ENCODE peak calls at places on chromosomes 4 and X, in nine cellular contexts. Y is body of pancreas; Z is HCT116; C is aorta; M is MM.1S; G is CD4-positive, CD25-positive, alpha-beta regulatory T cell; N is hepatocyte; A is CD8-positive, alpha-beta T cell; P is mesendoderm. K is an unnamed sample.

GRCh38 chrX:39158801-39159657 is 357.8 kb downstream of the MID1IP1 start:
- DNase-seq in Y (no peak), Z (no peak), C (no peak), M (peak; percentile 66), G (no peak), N (peak; percentile 16), A (no peak), P (peak; percentile 65), K (peak; percentile 18)

GRCh38 chr4:109406337-109406931 is 27.2 kb upstream of the SEC24B start:
- DNase-seq in Y (peak; percentile 35), Z (peak; percentile 59), C (no peak), M (peak; percentile 84), G (peak; percentile 74), N (peak; percentile 70), A (no peak), P (peak; percentile 70), K (peak; percentile 10)

GRCh38 chrX:23792861-23793553 is 10.0 kb downstream of the SAT1 start:
- DNase-seq in Y (no peak), Z (no peak), C (no peak), M (no peak), G (no peak), N (no peak), A (no peak), P (no peak), K (no peak)

GRCh38 chr4:79874197-79874596 is 198.8 kb downstream of the ANTXR2 start:
- DNase-seq in Y (no peak), Z (no peak), C (no peak), M (no peak), G (no peak), N (no peak), A (no peak), P (no peak), K (no peak)

GRCh38 chr4:185142563-185142910 is 529 bp upstream of the SLC25A4 start:
- DNase-seq in Y (no peak), Z (no peak), C (no peak), M (peak; percentile 39), G (no peak), N (no peak), A (no peak), P (no peak), K (no peak)

GRCh38 chrX:132470830-132471229 is 18.0 kb downstream of the MBNL3 start:
- DNase-seq in Y (no peak), Z (no peak), C (no peak), M (no peak), G (no peak), N (no peak), A (no peak), P (peak; percentile 13), K (no peak)

GRCh38 chrX:108399427-108400165 is 38.6 kb downstream of the COL4A6 start:
- DNase-seq in Y (no peak), Z (no peak), C (no peak), M (no peak), G (no peak), N (no peak), A (no peak), P (no peak), K (no peak)

GRCh38 chrX:14235004-14235403 is 205.3 kb upstream of the GEMIN8 start:
- DNase-seq in Y (no peak), Z (peak; percentile 3), C (no peak), M (peak; percentile 8), G (no peak), N (no peak), A (no peak), P (peak; percentile 13), K (no peak)

GRCh38 chr4:2871466-2871865 is 27.8 kb downstream of the ADD1 start:
- DNase-seq in Y (no peak), Z (no peak), C (no peak), M (no peak), G (no peak), N (no peak), A (no peak), P (no peak), K (no peak)

GRCh38 chrX:68865300-68865699 is 36.5 kb downstream of the EFNB1 start:
- DNase-seq in Y (no peak), Z (no peak), C (peak; percentile 22), M (no peak), G (no peak), N (no peak), A (no peak), P (no peak), K (no peak)

GRCh38 chrX:40844476-40844875 is 109.1 kb upstream of the MED14 start:
- DNase-seq in Y (no peak), Z (no peak), C (no peak), M (no peak), G (no peak), N (no peak), A (no peak), P (peak; percentile 24), K (no peak)

GRCh38 chrX:29143356-29143755 is 556.1 kb downstream of the IL1RAPL1 start:
- DNase-seq in Y (no peak), Z (no peak), C (no peak), M (no peak), G (no peak), N (no peak), A (no peak), P (no peak), K (no peak)

GRCh38 chr4:160026720-160027119 is 923.8 kb downstream of the RAPGEF2 start:
- DNase-seq in Y (no peak), Z (peak; percentile 39), C (no peak), M (peak; percentile 43), G (no peak), N (peak; percentile 46), A (no peak), P (peak; percentile 84), K (peak; percentile 74)

GRCh38 chr4:187302456-187302855 is 578.8 kb upstream of the FAT1 start:
- DNase-seq in Y (no peak), Z (no peak), C (no peak), M (no peak), G (no peak), N (no peak), A (no peak), P (no peak), K (no peak)

GRCh38 chr4:26468283-26468949 is 21.9 kb downstream of the CCKAR start:
- DNase-seq in Y (peak; percentile 61), Z (no peak), C (no peak), M (no peak), G (no peak), N (no peak), A (no peak), P (no peak), K (no peak)

GRCh38 chrX:153830632-153831434 is 489 bp upstream of the PDZD4 start:
- DNase-seq in Y (no peak), Z (no peak), C (no peak), M (no peak), G (no peak), N (no peak), A (no peak), P (no peak), K (no peak)

GRCh38 chr4:2817701-2818350 is 24.9 kb downstream of the SH3BP2 start:
- DNase-seq in Y (peak; percentile 76), Z (peak; percentile 7), C (no peak), M (peak; percentile 57), G (no peak), N (peak; percentile 86), A (no peak), P (peak; percentile 56), K (no peak)

GRCh38 chrX:44144491-44144890 is 171.3 kb upstream of the NDP start:
- DNase-seq in Y (no peak), Z (no peak), C (no peak), M (no peak), G (no peak), N (no peak), A (no peak), P (no peak), K (no peak)

GRCh38 chr4:71872767-71873422 is 89.0 kb upstream of the GC start:
- DNase-seq in Y (no peak), Z (no peak), C (no peak), M (no peak), G (no peak), N (no peak), A (no peak), P (no peak), K (no peak)

DNA sequence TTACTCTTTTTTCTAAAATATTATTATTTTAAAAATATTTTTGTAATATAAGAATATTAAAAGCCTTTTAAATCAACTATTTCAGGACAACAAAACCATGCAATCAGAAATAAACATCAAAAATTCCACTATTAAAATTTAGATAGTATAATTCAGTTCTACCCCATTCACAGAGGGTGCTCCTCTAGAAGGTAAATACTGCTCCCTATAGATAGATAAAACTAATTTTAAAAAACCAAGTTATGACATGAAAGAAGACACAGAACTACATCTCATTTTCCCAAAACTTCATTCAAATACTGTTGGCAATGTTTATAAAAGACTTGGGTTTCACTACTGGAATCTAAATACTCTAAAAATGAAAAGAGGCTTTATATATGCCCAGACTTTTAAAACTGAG is 219.3 kb downstream of the SPOCK3 start:
- DNase-seq in Y (no peak), Z (no peak), C (no peak), M (no peak), G (no peak), N (no peak), A (no peak), P (no peak), K (no peak)
- H3K27ac ChIP-seq in Y (no peak overlapping the region), Z (no peak overlapping the region), C (no peak overlapping the region), M (no peak overlapping the region), G (no peak overlapping the region), N (no peak overlapping the region), A (no peak overlapping the region), P (no peak overlapping the region), K (no peak overlapping the region)

GRCh38 chrX:2928583-2929434 is at the start of gene ARSD:
- DNase-seq in Y (peak; percentile 97), Z (peak; percentile 55), C (peak; percentile 97), M (no peak), G (peak; percentile 57), N (peak; percentile 98), A (peak; percentile 8), P (peak; percentile 94), K (no peak)
- H3K27ac ChIP-seq in Y (peak within 1 kb of the TSS; percentile 96), Z (peak within 1 kb of the TSS; percentile 84), C (peak within 1 kb of the TSS; percentile 77), M (no peak within 1 kb of the TSS), G (peak within 1 kb of the TSS; percentile 33), N (peak within 1 kb of the TSS; percentile 100), A (no peak within 1 kb of the TSS), P (peak within 1 kb of the TSS; percentile 98), K (peak within 1 kb of the TSS; percentile 77)

GRCh38 chr4:73919691-73920090 is 50.5 kb downstream of the CXCL1 start:
- DNase-seq in Y (no peak), Z (no peak), C (no peak), M (no peak), G (no peak), N (no peak), A (no peak), P (no peak), K (no peak)
- H3K27ac ChIP-seq in Y (no peak overlapping the region), Z (no peak overlapping the region), C (no peak overlapping the region), M (no peak overlapping the region), G (no peak overlapping the region), N (no peak overlapping the region), A (no peak overlapping the region), P (no peak overlapping the region), K (no peak overlapping the region)

GRCh38 chr4:145635117-145635516 is 15.9 kb downstream of the MMAA start:
- DNase-seq in Y (no peak), Z (no peak), C (no peak), M (peak; percentile 42), G (no peak), N (no peak), A (no peak), P (no peak), K (no peak)
- H3K27ac ChIP-seq in Y (no peak overlapping the region), Z (no peak overlapping the region), C (no peak overlapping the region), M (peak overlapping the region; percentile 38), G (no peak overlapping the region), N (no peak overlapping the region), A (no peak overlapping the region), P (no peak overlapping the region), K (no peak overlapping the region)